ENCODE peak calls at places on chromosome 1, in seven cellular contexts. N, X, W, F, T, H and E are unnamed samples. For H3K27me3, the result is how much of the 10 kb centered on the place peaks cover.

GRCh38 chr1:42152119-42152518 is 1.1 kb upstream of the GUCA2B start:
- DNase-seq in T (no peak), H (no peak), N (peak), X (no peak), F (peak), W (no peak), E (no peak)

GRCh38 chr1:205601209-205601608 is 30.6 kb downstream of the ELK4 start:
- DNase-seq in T (no peak), N (no peak), X (peak), H (no peak), F (no peak), W (no peak), E (no peak)

GRCh38 chr1:33382651-33383415 is 48.1 kb downstream of the PHC2 start:
- DNase-seq in H (no peak), T (no peak), W (no peak), N (no peak), F (peak), X (no peak), E (no peak)

GRCh38 chr1:1212780-1213152 is 1.2 kb downstream of the TNFRSF4 start:
- DNase-seq in T (no peak), W (peak), X (no peak), H (peak), N (peak), F (peak), E (peak)

GRCh38 chr1:154557939-154558609 is 388 bp downstream of the UBE2Q1 start:
- DNase-seq in N (peak), W (peak), X (no peak), H (peak), T (peak), F (peak), E (peak)

GRCh38 chr1:17743925-17744324 is 11.2 kb upstream of the ACTL8 start:
- DNase-seq in F (no peak), N (no peak), T (no peak), W (no peak), H (no peak), X (no peak), E (no peak)

GRCh38 chr1:66242646-66243547 is 291.1 kb upstream of the SGIP1 start:
- DNase-seq in H (peak), N (peak), F (peak), X (peak), W (peak), T (peak), E (peak)

GRCh38 chr1:112528076-112528475 is 19.3 kb downstream of the WNT2B start:
- DNase-seq in T (no peak), H (peak), F (no peak), N (no peak), X (no peak), W (no peak), E (no peak)

GRCh38 chr1:189658381-189658780 is 819.3 kb downstream of the BRINP3 start:
- DNase-seq in T (no peak), W (no peak), N (no peak), X (no peak), H (no peak), F (no peak), E (no peak)

GRCh38 chr1:198620951-198621824 is 17.7 kb upstream of the PTPRC start:
- DNase-seq in N (no peak), F (no peak), X (no peak), W (peak), H (no peak), T (no peak), E (peak)

GRCh38 chr1:27755286-27755685 is 17.7 kb upstream of the STX12 start:
- DNase-seq in F (no peak), H (no peak), N (no peak), W (no peak), T (no peak), X (no peak), E (no peak)

GRCh38 chr1:24018611-24019580 is 38.8 kb upstream of the SRSF10 start:
- DNase-seq in T (peak), H (peak), N (peak), W (no peak), F (peak), X (peak), E (no peak)

GRCh38 chr1:157580179-157580827 is 17.6 kb downstream of the FCRL4 start:
- DNase-seq in T (no peak), H (peak), X (peak), F (peak), W (no peak), N (no peak), E (peak)

GRCh38 chr1:109298666-109299086 is 8.1 kb downstream of the MYBPHL start:
- DNase-seq in X (no peak), T (no peak), W (no peak), N (peak), F (peak), H (peak), E (no peak)

GRCh38 chr1:214213136-214213535 is 67.8 kb upstream of the SMYD2 start:
- DNase-seq in H (peak), T (no peak), N (no peak), W (no peak), X (no peak), F (no peak), E (no peak)

GRCh38 chr1:236090741-236091147 is 25.9 kb upstream of the NID1 start:
- DNase-seq in W (no peak), H (peak), N (no peak), T (no peak), F (no peak), X (no peak), E (no peak)

GRCh38 chr1:72282690-72283203 is 408 bp upstream of the NEGR1 start:
- DNase-seq in T (peak), N (peak), W (peak), F (peak), X (peak), H (peak), E (peak)

GRCh38 chr1:40014253-40014706 is 26.2 kb upstream of the CAP1 start:
- DNase-seq in T (no peak), H (peak), N (no peak), F (no peak), X (no peak), W (peak), E (no peak)

GRCh38 chr1:209800984-209801834 is 4.7 kb downstream of the IRF6 start:
- DNase-seq in F (peak), T (no peak), W (no peak), H (peak), X (no peak), N (peak), E (no peak)

GRCh38 chr1:217096200-217096599 is 373.0 kb upstream of the ESRRG start:
- DNase-seq in T (no peak), H (no peak), F (no peak), X (peak), N (no peak), W (no peak), E (no peak)

GRCh38 chr1:174965006-174965971 is 34.5 kb upstream of the CACYBP start:
- DNase-seq in N (no peak), H (peak), T (no peak), X (no peak), F (no peak), W (no peak), E (no peak)

GRCh38 chr1:1630191-1630964 is 1.6 kb upstream of the MMP23B start:
- DNase-seq in N (peak), H (no peak), X (peak), T (peak), W (peak), F (peak), E (peak)

GRCh38 chr1:200966934-200967333 is 56.6 kb downstream of the KIF21B start:
- DNase-seq in F (no peak), X (no peak), T (no peak), N (no peak), H (no peak), W (no peak), E (no peak)

GRCh38 chr1:228543396-228543795 is 56.2 kb downstream of the RNF187 start:
- DNase-seq in X (no peak), W (no peak), N (no peak), F (no peak), H (no peak), T (peak), E (no peak)

GRCh38 chr1:16122916-16123315 is 33.0 kb downstream of the EPHA2 start:
- DNase-seq in W (no peak), N (no peak), X (no peak), H (peak), T (no peak), F (no peak), E (peak)

GRCh38 chr1:23114424-23115079 is 54.1 kb downstream of the LUZP1 start:
- DNase-seq in W (no peak), H (peak), N (no peak), X (no peak), T (no peak), F (no peak), E (no peak)

GRCh38 chr1:32337855-32338636 is 2.0 kb upstream of the MARCKSL1 start:
- DNase-seq in W (peak), F (no peak), H (peak), N (no peak), T (no peak), X (no peak), E (peak)

GRCh38 chr1:36225298-36225899 is 1.2 kb downstream of the THRAP3 start:
- DNase-seq in X (no peak), W (no peak), F (no peak), H (peak), N (no peak), T (no peak), E (no peak)

GRCh38 chr1:198492872-198493271 is 47.6 kb downstream of the ATP6V1G3 start:
- DNase-seq in X (no peak), N (no peak), W (no peak), H (peak), T (no peak), F (no peak), E (no peak)

GRCh38 chr1:19441048-19441447 is 44.3 kb downstream of the CAPZB start:
- DNase-seq in F (no peak), N (no peak), T (no peak), X (no peak), H (no peak), W (no peak), E (no peak)

GRCh38 chr1:159839135-159839849 is 12.6 kb downstream of the SLAMF8 start:
- DNase-seq in H (no peak), F (no peak), N (no peak), W (peak), T (no peak), X (no peak), E (no peak)

GRCh38 chr1:98210064-98210463 is 289.2 kb upstream of the DPYD start:
- DNase-seq in N (no peak), W (no peak), T (no peak), X (no peak), H (peak), F (no peak), E (no peak)

GRCh38 chr1:234543442-234544093 is 64.6 kb upstream of the TARBP1 start:
- DNase-seq in T (no peak), F (peak), W (no peak), H (no peak), X (no peak), N (peak), E (no peak)

GRCh38 chr1:228938248-228938891 is 203.1 kb downstream of the RHOU start:
- DNase-seq in F (peak), X (no peak), W (no peak), N (no peak), H (no peak), T (no peak), E (no peak)

GRCh38 chr1:8763888-8764287 is 53.6 kb downstream of the RERE start:
- DNase-seq in T (no peak), H (peak), F (peak), X (no peak), N (no peak), W (peak), E (no peak)

GRCh38 chr1:235045034-235045690 is 83.5 kb downstream of the TOMM20 start:
- DNase-seq in N (no peak), T (no peak), F (no peak), X (no peak), W (no peak), H (peak), E (no peak)

GRCh38 chr1:10032287-10032589 is 520 bp upstream of the UBE4B start:
- DNase-seq in H (no peak), N (no peak), F (no peak), T (no peak), X (no peak), W (no peak), E (no peak)
- TF ChIP-seq CTCF in H (no peak), N (no peak), F (no peak), T (no peak), X (no peak), W (no peak), E (no peak)

DNA sequence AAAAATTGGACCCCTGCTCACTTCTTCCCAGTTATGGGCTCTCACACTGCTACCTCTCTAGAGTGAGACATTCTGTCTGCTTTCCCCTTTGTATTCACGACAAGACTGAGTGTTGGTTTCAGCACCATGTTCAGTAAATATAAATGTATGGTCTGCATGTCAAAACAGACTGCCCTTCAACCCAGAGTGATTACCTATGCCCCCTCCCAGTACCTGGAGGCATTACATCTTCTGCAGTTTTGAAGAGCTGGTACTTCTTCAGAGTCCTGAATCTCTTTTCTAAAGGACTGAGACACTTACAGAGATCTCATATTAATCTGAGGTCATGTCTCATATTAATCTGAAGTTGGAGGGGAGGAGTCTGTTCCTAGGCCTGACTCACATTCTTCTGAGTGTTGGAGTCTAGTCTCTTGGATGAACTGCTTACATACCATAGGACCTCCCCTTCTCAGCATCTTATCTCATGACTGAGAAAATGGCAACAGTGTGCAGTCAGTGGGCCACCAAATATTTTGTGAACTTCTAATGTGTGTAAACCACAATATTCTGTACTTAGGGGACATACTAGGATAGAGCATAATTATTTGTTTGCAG is 80.3 kb downstream of the RGL1 start:
- DNase-seq in N (no peak), T (no peak), F (no peak), X (no peak), W (no peak), H (peak), E (no peak)
- H3K27me3 ChIP-seq in N (under half), T (under half), F (under half), X (under half), W (under half), H (under half), E (under half)

GRCh38 chr1:117092594-117092993 is 29.0 kb downstream of the TRIM45 start:
- DNase-seq in T (no peak), H (no peak), X (no peak), N (no peak), W (no peak), F (no peak), E (no peak)

GRCh38 chr1:117095237-117095636 is 26.3 kb downstream of the TRIM45 start:
- DNase-seq in F (no peak), H (peak), N (no peak), X (no peak), T (no peak), W (no peak), E (no peak)

GRCh38 chr1:117096871-117097842 is 24.4 kb downstream of the TRIM45 start:
- DNase-seq in F (no peak), W (no peak), T (no peak), N (no peak), X (no peak), H (peak), E (no peak)

GRCh38 chr1:117093091-117093534 is 28.4 kb downstream of the TRIM45 start:
- DNase-seq in F (no peak), N (no peak), W (no peak), T (no peak), H (peak), X (no peak), E (no peak)

DNA sequence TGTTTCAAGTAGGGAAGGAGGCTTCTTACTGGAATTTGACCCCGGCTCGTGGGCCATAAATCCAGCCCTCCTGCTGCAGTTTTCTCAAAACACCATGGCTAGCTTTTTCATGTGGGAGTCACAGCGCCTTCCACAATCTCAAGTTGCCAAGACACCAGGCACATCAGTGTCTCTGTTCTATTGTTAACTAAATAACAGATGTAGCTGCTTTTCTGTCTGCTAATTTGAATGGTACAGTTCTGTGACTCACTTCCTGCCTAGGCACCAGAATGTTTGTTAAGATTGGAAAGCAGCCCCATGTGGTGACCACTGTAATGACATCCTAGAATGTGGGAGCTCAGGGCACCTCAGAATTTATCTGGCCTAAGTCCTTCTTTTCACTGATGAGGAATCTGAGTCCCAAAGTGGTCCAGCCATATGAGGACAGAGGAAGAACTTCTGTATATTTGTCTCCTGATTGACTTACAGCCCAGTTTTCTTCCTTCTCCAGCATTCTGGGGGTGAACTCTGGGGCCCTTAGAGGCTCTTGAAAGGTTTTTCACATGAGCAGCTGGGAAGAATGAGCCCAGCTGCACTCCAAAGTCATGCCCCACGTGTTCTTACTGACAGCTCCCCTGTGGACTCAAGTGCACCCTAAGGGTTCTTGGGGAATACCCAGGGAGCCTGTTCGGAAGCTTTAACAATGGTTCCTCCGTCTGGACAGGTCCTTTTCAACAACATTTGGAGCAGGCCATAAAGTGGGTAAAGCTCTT is 27.5 kb downstream of the TRIM45 start:
- DNase-seq in W (no peak), H (peak), N (no peak), F (no peak), T (no peak), X (no peak), E (peak)
- TF ChIP-seq CTCF in W (peak), H (peak), N (no peak), F (no peak), T (no peak), X (peak), E (no peak)

GRCh38 chr1:180029524-180030130 is 75.0 kb downstream of the CEP350 start:
- DNase-seq in N (no peak), T (no peak), H (no peak), F (no peak), X (no peak), W (no peak), E (no peak)
- H3K27me3 ChIP-seq in N (under half), T (under half), H (under half), F (under half), X (under half), W (under half), E (under half)

DNA sequence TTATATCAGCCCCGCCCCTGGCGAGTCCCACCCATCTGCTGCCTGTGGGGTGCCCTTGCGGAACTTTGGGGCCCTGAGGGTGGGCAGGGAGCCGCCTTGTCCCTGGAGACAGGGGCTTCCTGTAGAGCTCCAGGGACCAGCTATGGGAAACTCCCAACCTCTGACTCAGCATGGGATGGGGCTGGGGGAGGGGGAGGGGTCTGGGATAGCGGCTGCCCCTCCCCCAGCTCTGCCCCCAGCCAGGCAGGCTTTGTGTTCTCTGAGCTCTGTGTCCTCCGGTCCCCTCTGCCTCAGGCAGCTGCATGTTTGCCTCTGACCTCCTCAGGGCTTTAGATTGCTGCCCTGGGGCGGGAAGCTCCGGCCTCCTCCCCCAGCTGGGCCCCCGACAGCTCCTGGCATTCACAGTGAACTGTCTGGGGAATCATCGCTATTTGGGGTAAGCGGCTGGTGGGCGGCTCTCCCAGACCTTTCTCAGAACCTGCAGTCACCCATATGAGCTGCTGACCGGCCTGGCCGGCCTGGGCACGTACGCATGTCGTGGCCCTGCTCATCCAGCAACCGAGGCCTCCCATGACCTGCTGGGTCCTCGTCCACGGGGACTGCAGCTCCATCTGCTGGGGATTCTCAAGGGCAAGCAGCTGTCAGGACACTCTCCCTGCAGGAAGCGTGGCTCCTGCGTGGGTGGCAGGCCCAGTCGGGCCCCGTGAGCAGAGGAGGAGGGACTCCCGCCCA is 17.1 kb downstream of the ARHGEF16 start:
- DNase-seq in T (no peak), X (no peak), W (no peak), H (peak), F (peak), N (peak), E (no peak)
- TF ChIP-seq CTCF in T (no peak), X (peak), W (no peak), H (peak), F (peak), N (peak), E (no peak)

DNA sequence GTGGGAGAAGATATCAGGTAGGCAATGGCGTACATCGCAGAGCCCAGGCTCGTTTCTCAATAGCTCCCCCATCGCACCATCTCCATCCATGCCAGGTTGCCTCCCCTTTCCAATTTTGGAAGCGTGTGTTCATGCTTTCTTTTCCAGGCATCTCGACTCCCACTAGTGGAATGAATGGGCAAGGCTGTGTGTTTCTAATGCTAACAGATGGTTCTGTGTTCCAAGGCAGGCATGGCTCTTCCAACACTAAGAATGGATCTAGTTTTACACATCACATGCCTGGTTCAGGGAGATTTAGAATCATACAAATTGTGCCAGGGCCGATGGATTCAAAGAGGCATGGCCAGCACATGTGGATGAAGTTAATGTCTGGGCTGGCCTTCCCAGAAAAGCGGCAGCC is 438.6 kb downstream of the PRDM2 start:
- DNase-seq in W (no peak), H (no peak), N (no peak), F (no peak), T (no peak), X (peak), E (no peak)
- H3K27me3 ChIP-seq in W (under half), H (under half), N (under half), F (under half), T (under half), X (under half), E (under half)